ENCODE peak calls at places on chromosomes 5 and 9, in ten cellular contexts. One of them, this sample, is unnamed.

GRCh38 chr5:54881286-54882005 is 103.9 kb downstream of the ESM1 start:
- DNase-seq in neural crest cell: no peak
- DNase-seq in right atrium auricular region: no peak
- DNase-seq in WTC11: no peak
- DNase-seq in heart right ventricle: no peak
- DNase-seq in endodermal cell: no peak
- DNase-seq in HCT116: no peak
- DNase-seq in HFFc6: no peak
- DNase-seq in mucosa of descending colon: no peak
- DNase-seq in left lung: no peak
- DNase-seq in this sample: no peak

GRCh38 chr9:83625120-83625710 is 2.3 kb downstream of the IDNK start:
- DNase-seq in neural crest cell: no peak
- DNase-seq in right atrium auricular region: no peak
- DNase-seq in WTC11: no peak
- DNase-seq in heart right ventricle: no peak
- DNase-seq in endodermal cell: no peak
- DNase-seq in HCT116: no peak
- DNase-seq in HFFc6: no peak
- DNase-seq in mucosa of descending colon: no peak
- DNase-seq in left lung: no peak
- DNase-seq in this sample: no peak

GRCh38 chr5:56279291-56279690 is 46.2 kb upstream of the ANKRD55 start:
- DNase-seq in neural crest cell: no peak
- DNase-seq in right atrium auricular region: no peak
- DNase-seq in WTC11: no peak
- DNase-seq in heart right ventricle: no peak
- DNase-seq in endodermal cell: no peak
- DNase-seq in HCT116: no peak
- DNase-seq in HFFc6: no peak
- DNase-seq in mucosa of descending colon: no peak
- DNase-seq in left lung: no peak
- DNase-seq in this sample: no peak

GRCh38 chr5:137400571-137400970 is 98.6 kb downstream of the SPOCK1 start:
- DNase-seq in neural crest cell: no peak
- DNase-seq in right atrium auricular region: no peak
- DNase-seq in WTC11: no peak
- DNase-seq in heart right ventricle: no peak
- DNase-seq in endodermal cell: no peak
- DNase-seq in HCT116: no peak
- DNase-seq in HFFc6: no peak
- DNase-seq in mucosa of descending colon: no peak
- DNase-seq in left lung: no peak
- DNase-seq in this sample: no peak

GRCh38 chr5:68447530-68447929 is 232.0 kb downstream of the PIK3R1 start:
- DNase-seq in neural crest cell: no peak
- DNase-seq in right atrium auricular region: no peak
- DNase-seq in WTC11: no peak
- DNase-seq in heart right ventricle: no peak
- DNase-seq in endodermal cell: no peak
- DNase-seq in HCT116: no peak
- DNase-seq in HFFc6: no peak
- DNase-seq in mucosa of descending colon: no peak
- DNase-seq in left lung: no peak
- DNase-seq in this sample: no peak

GRCh38 chr5:88792144-88792840 is 90.7 kb downstream of the MEF2C start:
- DNase-seq in neural crest cell: no peak
- DNase-seq in right atrium auricular region: no peak
- DNase-seq in WTC11: no peak
- DNase-seq in heart right ventricle: no peak
- DNase-seq in endodermal cell: no peak
- DNase-seq in HCT116: no peak
- DNase-seq in HFFc6: peak
- DNase-seq in mucosa of descending colon: no peak
- DNase-seq in left lung: no peak
- DNase-seq in this sample: no peak

GRCh38 chr5:1568201-1568979 is 44.6 kb upstream of the LPCAT1 start:
- DNase-seq in neural crest cell: no peak
- DNase-seq in right atrium auricular region: no peak
- DNase-seq in WTC11: no peak
- DNase-seq in heart right ventricle: peak
- DNase-seq in endodermal cell: no peak
- DNase-seq in HCT116: no peak
- DNase-seq in HFFc6: peak
- DNase-seq in mucosa of descending colon: no peak
- DNase-seq in left lung: no peak
- DNase-seq in this sample: no peak

GRCh38 chr5:68189613-68190012 is 25.9 kb upstream of the PIK3R1 start:
- DNase-seq in neural crest cell: no peak
- DNase-seq in right atrium auricular region: no peak
- DNase-seq in WTC11: no peak
- DNase-seq in heart right ventricle: no peak
- DNase-seq in endodermal cell: no peak
- DNase-seq in HCT116: no peak
- DNase-seq in HFFc6: no peak
- DNase-seq in mucosa of descending colon: no peak
- DNase-seq in left lung: no peak
- DNase-seq in this sample: no peak

GRCh38 chr9:71904076-71904475 is 6.9 kb downstream of the ABHD17B start:
- DNase-seq in neural crest cell: no peak
- DNase-seq in right atrium auricular region: no peak
- DNase-seq in WTC11: no peak
- DNase-seq in heart right ventricle: no peak
- DNase-seq in endodermal cell: no peak
- DNase-seq in HCT116: no peak
- DNase-seq in HFFc6: no peak
- DNase-seq in mucosa of descending colon: no peak
- DNase-seq in left lung: no peak
- DNase-seq in this sample: no peak

GRCh38 chr9:71910602-71911060 is 362 bp downstream of the ABHD17B start:
- DNase-seq in neural crest cell: no peak
- DNase-seq in right atrium auricular region: no peak
- DNase-seq in WTC11: no peak
- DNase-seq in heart right ventricle: no peak
- DNase-seq in endodermal cell: no peak
- DNase-seq in HCT116: no peak
- DNase-seq in HFFc6: no peak
- DNase-seq in mucosa of descending colon: no peak
- DNase-seq in left lung: peak
- DNase-seq in this sample: no peak

GRCh38 chr9:71911908-71912325 is 478 bp downstream of the C9orf85 start:
- DNase-seq in neural crest cell: no peak
- DNase-seq in right atrium auricular region: no peak
- DNase-seq in WTC11: no peak
- DNase-seq in heart right ventricle: no peak
- DNase-seq in endodermal cell: no peak
- DNase-seq in HCT116: no peak
- DNase-seq in HFFc6: peak
- DNase-seq in mucosa of descending colon: no peak
- DNase-seq in left lung: peak
- DNase-seq in this sample: no peak

GRCh38 chr9:71911061-71911907 is at the start of the genes ABHD17B and C9orf85:
- DNase-seq in neural crest cell: peak
- DNase-seq in right atrium auricular region: peak
- DNase-seq in WTC11: peak
- DNase-seq in heart right ventricle: peak
- DNase-seq in endodermal cell: peak
- DNase-seq in HCT116: peak
- DNase-seq in HFFc6: peak
- DNase-seq in mucosa of descending colon: peak
- DNase-seq in left lung: peak
- DNase-seq in this sample: peak

DNA sequence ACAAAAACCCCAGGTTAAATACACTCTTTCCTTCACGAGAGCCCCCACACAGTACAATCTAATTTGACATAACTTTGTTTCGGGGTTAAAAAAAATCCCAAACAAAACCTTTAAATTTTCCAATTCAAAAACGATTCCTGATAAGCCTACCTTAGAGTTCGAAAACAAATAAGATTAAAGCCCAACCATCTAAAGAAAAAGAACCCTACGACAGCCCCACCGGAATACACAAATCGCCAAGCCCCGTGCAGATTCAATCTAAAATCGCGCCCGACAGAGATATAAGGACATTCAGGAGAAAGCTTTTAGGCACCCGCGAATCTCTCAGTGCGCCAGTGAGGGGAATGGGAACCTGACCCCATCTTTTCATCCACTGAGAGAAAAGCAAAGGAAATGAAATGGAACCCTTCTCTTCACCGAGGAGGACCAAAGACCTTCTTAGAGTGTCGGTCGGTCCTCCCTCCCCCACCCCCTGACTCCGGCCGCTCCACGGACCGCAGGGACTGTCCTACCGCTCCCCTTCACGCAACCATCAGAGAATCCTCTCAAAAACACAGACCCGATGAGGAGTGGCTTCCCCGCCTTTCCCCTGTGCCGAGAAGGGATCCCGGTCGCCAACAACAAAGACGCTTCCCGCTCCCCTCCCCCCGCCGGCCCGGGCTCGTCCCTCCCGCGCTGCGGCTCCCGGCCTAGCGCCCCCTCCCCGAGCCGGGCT is 949 bp downstream of the ABHD17B start:
- DNase-seq in neural crest cell: peak
- DNase-seq in right atrium auricular region: peak
- DNase-seq in WTC11: peak
- DNase-seq in heart right ventricle: peak
- DNase-seq in endodermal cell: peak
- DNase-seq in HCT116: no peak
- DNase-seq in HFFc6: peak
- DNase-seq in mucosa of descending colon: peak
- DNase-seq in left lung: peak
- DNase-seq in this sample: peak
- TF ChIP-seq CTCF in neural crest cell: no peak
- TF ChIP-seq CTCF in right atrium auricular region: no peak
- TF ChIP-seq CTCF in WTC11: no peak
- TF ChIP-seq CTCF in heart right ventricle: no peak
- TF ChIP-seq CTCF in endodermal cell: peak
- TF ChIP-seq CTCF in HCT116: no peak
- TF ChIP-seq CTCF in HFFc6: no peak
- TF ChIP-seq CTCF in mucosa of descending colon: no peak
- TF ChIP-seq CTCF in left lung: no peak
- TF ChIP-seq CTCF in this sample: no peak

DNA sequence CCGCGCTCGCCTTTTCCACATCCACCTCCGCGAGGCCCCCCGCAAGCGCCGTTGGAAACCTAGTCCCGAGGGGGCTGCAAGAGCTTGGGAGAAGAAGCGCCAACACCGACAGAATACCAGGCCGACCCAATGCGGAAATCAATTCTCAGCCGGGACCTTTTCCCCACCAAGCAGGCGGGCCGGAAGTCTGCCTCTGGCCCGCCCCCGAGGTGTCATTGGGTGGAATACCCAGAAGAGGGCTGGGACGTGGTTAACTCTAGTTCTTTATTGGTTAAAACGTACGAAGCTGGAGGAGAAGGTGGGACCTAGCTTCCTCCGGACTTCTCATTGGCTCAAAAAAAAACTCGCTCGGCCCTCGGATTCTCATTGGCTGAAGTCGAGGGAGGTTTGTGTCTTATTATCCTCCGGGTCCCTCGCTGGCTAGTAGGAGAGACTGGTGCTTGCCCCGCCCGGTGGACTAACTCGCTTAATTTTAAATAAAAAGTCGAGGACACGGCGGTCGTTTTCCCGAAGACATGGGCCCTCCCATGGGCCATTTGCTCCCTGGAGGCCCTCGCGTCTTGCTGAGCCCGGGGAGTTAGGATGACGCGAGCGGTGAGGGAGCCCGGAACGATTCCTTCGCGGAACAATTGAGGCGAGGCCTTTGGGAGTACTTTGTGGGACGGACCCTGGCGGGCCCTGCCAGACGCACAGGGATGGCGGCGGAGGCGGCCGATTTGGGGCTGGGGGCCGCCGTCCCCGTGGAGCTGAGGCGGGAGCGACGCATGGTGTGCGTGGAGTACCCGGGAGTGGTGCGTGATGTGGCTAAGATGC is at the start of gene GTF3C5:
- DNase-seq in neural crest cell: peak
- DNase-seq in right atrium auricular region: peak
- DNase-seq in WTC11: peak
- DNase-seq in heart right ventricle: peak
- DNase-seq in endodermal cell: peak
- DNase-seq in HCT116: peak
- DNase-seq in HFFc6: peak
- DNase-seq in mucosa of descending colon: peak
- DNase-seq in left lung: peak
- DNase-seq in this sample: peak
- TF ChIP-seq CTCF in neural crest cell: peak
- TF ChIP-seq CTCF in right atrium auricular region: no peak
- TF ChIP-seq CTCF in WTC11: no peak
- TF ChIP-seq CTCF in heart right ventricle: no peak
- TF ChIP-seq CTCF in endodermal cell: no peak
- TF ChIP-seq CTCF in HCT116: no peak
- TF ChIP-seq CTCF in HFFc6: peak
- TF ChIP-seq CTCF in mucosa of descending colon: no peak
- TF ChIP-seq CTCF in left lung: no peak
- TF ChIP-seq CTCF in this sample: no peak

DNA sequence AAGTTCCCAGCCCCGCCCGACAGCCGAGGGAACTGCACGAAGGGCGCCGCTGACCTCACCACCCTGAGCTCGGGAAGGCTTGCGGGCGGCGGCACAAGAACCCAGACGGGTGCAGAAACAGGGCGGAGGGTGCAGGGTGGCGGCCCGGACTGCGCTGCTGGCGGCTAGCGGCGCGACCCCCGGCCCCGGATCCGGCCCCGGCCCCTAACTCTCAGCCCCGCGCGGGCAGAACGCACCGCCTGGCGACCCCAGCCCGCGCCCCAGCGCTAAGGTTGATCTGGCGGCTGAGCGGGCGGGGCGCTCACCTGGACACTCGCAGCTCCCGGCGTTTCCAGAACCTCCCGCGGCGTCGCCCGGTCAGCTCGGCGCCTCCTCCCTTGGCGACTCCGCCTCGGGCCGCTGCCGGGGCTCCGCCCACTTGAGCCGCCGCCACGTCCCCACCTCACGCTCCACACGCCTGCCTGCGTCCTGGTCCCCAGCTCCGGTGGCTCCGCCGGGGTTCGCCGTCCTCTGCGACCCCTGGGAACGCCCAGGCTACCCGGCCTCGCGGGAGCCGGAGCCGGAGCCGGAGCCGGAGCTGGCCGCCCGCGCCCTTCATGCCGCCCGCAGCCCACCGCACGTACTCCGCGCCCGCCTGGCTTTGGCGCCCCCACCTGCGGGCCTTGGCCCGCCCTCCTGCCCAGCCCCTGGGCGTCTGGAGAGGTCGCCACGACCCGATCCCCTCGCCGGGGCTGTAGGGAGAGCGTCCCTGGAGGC is at the start of gene P4HA2:
- DNase-seq in neural crest cell: peak
- DNase-seq in right atrium auricular region: peak
- DNase-seq in WTC11: peak
- DNase-seq in heart right ventricle: peak
- DNase-seq in endodermal cell: peak
- DNase-seq in HCT116: peak
- DNase-seq in HFFc6: peak
- DNase-seq in mucosa of descending colon: peak
- DNase-seq in left lung: peak
- DNase-seq in this sample: peak
- TF ChIP-seq CTCF in neural crest cell: peak
- TF ChIP-seq CTCF in right atrium auricular region: no peak
- TF ChIP-seq CTCF in WTC11: no peak
- TF ChIP-seq CTCF in heart right ventricle: peak
- TF ChIP-seq CTCF in endodermal cell: no peak
- TF ChIP-seq CTCF in HCT116: no peak
- TF ChIP-seq CTCF in HFFc6: peak
- TF ChIP-seq CTCF in mucosa of descending colon: no peak
- TF ChIP-seq CTCF in left lung: peak
- TF ChIP-seq CTCF in this sample: no peak

GRCh38 chr5:139043127-139043905 is 154.9 kb downstream of the SIL1 start:
- DNase-seq in neural crest cell: no peak
- DNase-seq in right atrium auricular region: no peak
- DNase-seq in WTC11: no peak
- DNase-seq in heart right ventricle: no peak
- DNase-seq in endodermal cell: no peak
- DNase-seq in HCT116: no peak
- DNase-seq in HFFc6: no peak
- DNase-seq in mucosa of descending colon: no peak
- DNase-seq in left lung: no peak
- DNase-seq in this sample: no peak

GRCh38 chr5:139050432-139050831 is 147.7 kb downstream of the SIL1 start:
- DNase-seq in neural crest cell: no peak
- DNase-seq in right atrium auricular region: no peak
- DNase-seq in WTC11: no peak
- DNase-seq in heart right ventricle: no peak
- DNase-seq in endodermal cell: no peak
- DNase-seq in HCT116: no peak
- DNase-seq in HFFc6: no peak
- DNase-seq in mucosa of descending colon: no peak
- DNase-seq in left lung: no peak
- DNase-seq in this sample: no peak

GRCh38 chr5:139051392-139051791 is 146.8 kb downstream of the SIL1 start:
- DNase-seq in neural crest cell: no peak
- DNase-seq in right atrium auricular region: no peak
- DNase-seq in WTC11: no peak
- DNase-seq in heart right ventricle: no peak
- DNase-seq in endodermal cell: no peak
- DNase-seq in HCT116: no peak
- DNase-seq in HFFc6: no peak
- DNase-seq in mucosa of descending colon: no peak
- DNase-seq in left lung: no peak
- DNase-seq in this sample: no peak

DNA sequence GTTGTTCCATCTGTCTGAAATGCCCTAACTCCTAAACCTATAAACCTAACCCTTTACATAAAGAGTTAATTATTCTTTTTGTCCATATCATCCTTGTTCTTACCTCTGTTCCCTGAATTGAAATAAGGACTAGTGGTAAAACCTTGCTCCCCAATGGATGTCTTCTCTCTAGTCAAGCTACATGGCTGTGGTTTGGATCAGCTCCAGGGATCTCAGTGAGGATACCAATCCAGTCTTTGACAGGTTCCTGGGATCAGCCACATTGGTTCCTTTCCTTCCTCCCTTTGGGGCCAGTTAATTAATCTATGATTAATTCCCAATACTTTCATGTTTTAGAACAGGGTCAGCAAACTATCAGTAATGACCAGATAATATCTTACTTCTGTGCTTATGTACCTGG is 151.6 kb downstream of the SIL1 start:
- DNase-seq in neural crest cell: no peak
- DNase-seq in right atrium auricular region: no peak
- DNase-seq in WTC11: no peak
- DNase-seq in heart right ventricle: no peak
- DNase-seq in endodermal cell: no peak
- DNase-seq in HCT116: no peak
- DNase-seq in HFFc6: no peak
- DNase-seq in mucosa of descending colon: no peak
- DNase-seq in left lung: no peak
- DNase-seq in this sample: no peak
- TF ChIP-seq CTCF in neural crest cell: no peak
- TF ChIP-seq CTCF in right atrium auricular region: no peak
- TF ChIP-seq CTCF in WTC11: no peak
- TF ChIP-seq CTCF in heart right ventricle: no peak
- TF ChIP-seq CTCF in endodermal cell: no peak
- TF ChIP-seq CTCF in HCT116: no peak
- TF ChIP-seq CTCF in HFFc6: no peak
- TF ChIP-seq CTCF in mucosa of descending colon: no peak
- TF ChIP-seq CTCF in left lung: no peak
- TF ChIP-seq CTCF in this sample: no peak

This sample was measured in omental fat pad.